ENCODE peak calls at places on chromosome 1, in five cellular contexts. Z is lower lobe of right lung, G is mesothelial cell of epicardium, L is fibroblast of mammary gland, F is PC-9. O is an unnamed sample.

GRCh38 chr1:165069829-165070228 is 286.7 kb downstream of the LMX1A start:
- DNase-seq in Z (no peak), G (no peak), L (no peak), F (no peak), O (no peak)

GRCh38 chr1:146007048-146007784 is 10.8 kb upstream of the TXNIP start:
- DNase-seq in Z (no peak), G (no peak), L (peak), F (peak), O (peak)

GRCh38 chr1:110515896-110516295 is 3.1 kb downstream of the KCNA10 start:
- DNase-seq in Z (no peak), G (no peak), L (peak), F (no peak), O (no peak)

GRCh38 chr1:201791051-201791774 is 37.7 kb upstream of the IPO9 start:
- DNase-seq in Z (no peak), G (no peak), L (no peak), F (no peak), O (no peak)

GRCh38 chr1:6208723-6209660 is 3.1 kb downstream of the RNF207 start:
- DNase-seq in Z (peak), G (no peak), L (peak), F (no peak), O (no peak)

GRCh38 chr1:58780586-58781452 is 3.0 kb downstream of the JUN start:
- DNase-seq in Z (no peak), G (no peak), L (no peak), F (peak), O (no peak)

GRCh38 chr1:115340879-115341278 is 2.8 kb upstream of the NGF start:
- DNase-seq in Z (no peak), G (no peak), L (no peak), F (no peak), O (no peak)

GRCh38 chr1:85229574-85230097 is 28.8 kb upstream of the SYDE2 start:
- DNase-seq in Z (no peak), G (no peak), L (no peak), F (peak), O (no peak)

GRCh38 chr1:174940776-174941175 is 59.0 kb upstream of the CACYBP start:
- DNase-seq in Z (no peak), G (no peak), L (no peak), F (no peak), O (no peak)

GRCh38 chr1:238252033-238252802 is 361.5 kb upstream of the ZP4 start:
- DNase-seq in Z (no peak), G (no peak), L (peak), F (no peak), O (peak)

GRCh38 chr1:170691258-170691657 is 27.3 kb downstream of the PRRX1 start:
- DNase-seq in Z (no peak), G (no peak), L (no peak), F (no peak), O (no peak)

GRCh38 chr1:44347280-44347679 is 7.8 kb downstream of the ERI3 start:
- DNase-seq in Z (no peak), G (no peak), L (peak), F (no peak), O (no peak)

GRCh38 chr1:71087713-71088112 is 6.9 kb upstream of the ZRANB2 start:
- DNase-seq in Z (no peak), G (no peak), L (no peak), F (no peak), O (no peak)

GRCh38 chr1:197557302-197557701 is 218.0 kb downstream of the DENND1B start:
- DNase-seq in Z (no peak), G (no peak), L (peak), F (no peak), O (peak)

GRCh38 chr1:90494748-90495282 is 222.3 kb downstream of the BARHL2 start:
- DNase-seq in Z (no peak), G (no peak), L (no peak), F (no peak), O (no peak)

GRCh38 chr1:222622765-222623164 is 4.9 kb downstream of the MIA3 start:
- DNase-seq in Z (no peak), G (no peak), L (no peak), F (no peak), O (no peak)

GRCh38 chr1:153771241-153771640 is 4.0 kb upstream of the SLC27A3 start:
- DNase-seq in Z (no peak), G (no peak), L (peak), F (no peak), O (no peak)

GRCh38 chr1:23216771-23217420 is 406 bp downstream of the HTR1D start:
- DNase-seq in Z (no peak), G (peak), L (no peak), F (no peak), O (no peak)

GRCh38 chr1:171654705-171655214 is 2.3 kb upstream of the MYOC start:
- DNase-seq in Z (no peak), G (no peak), L (peak), F (no peak), O (no peak)

GRCh38 chr1:231550448-231550781 is 21.9 kb downstream of the TSNAX start:
- DNase-seq in Z (no peak), G (no peak), L (peak), F (no peak), O (no peak)

GRCh38 chr1:36094621-36095061 is 5.9 kb downstream of the ADPRS start:
- DNase-seq in Z (no peak), G (no peak), L (peak), F (no peak), O (no peak)

GRCh38 chr1:206898089-206898908 is 1.1 kb downstream of the IL24 start:
- DNase-seq in Z (no peak), G (no peak), L (peak), F (peak), O (peak)

GRCh38 chr1:151993084-151993733 is 450 bp downstream of the S100A10 start:
- DNase-seq in Z (peak), G (no peak), L (no peak), F (no peak), O (no peak)

GRCh38 chr1:151189638-151190445 is at the start of gene VPS72:
- DNase-seq in Z (peak), G (peak), L (peak), F (peak), O (peak)

GRCh38 chr1:192831706-192832355 is 23.0 kb downstream of the RGS2 start:
- DNase-seq in Z (no peak), G (no peak), L (no peak), F (no peak), O (peak)

GRCh38 chr1:231806623-231807470 is 180.3 kb downstream of the DISC1 start:
- DNase-seq in Z (peak), G (no peak), L (peak), F (no peak), O (peak)

GRCh38 chr1:34781071-34781843 is at the start of gene GJB3:
- DNase-seq in Z (no peak), G (no peak), L (no peak), F (peak), O (no peak)

GRCh38 chr1:243345205-243345604 is 89.4 kb downstream of the SDCCAG8 start:
- DNase-seq in Z (no peak), G (no peak), L (peak), F (no peak), O (no peak)

GRCh38 chr1:247114351-247115140 is 10.4 kb upstream of the ZNF669 start:
- DNase-seq in Z (no peak), G (no peak), L (no peak), F (no peak), O (no peak)

GRCh38 chr1:7938070-7938469 is 2.6 kb downstream of the TNFRSF9 start:
- DNase-seq in Z (no peak), G (no peak), L (no peak), F (no peak), O (no peak)

GRCh38 chr1:66276229-66276628 is 257.7 kb upstream of the SGIP1 start:
- DNase-seq in Z (no peak), G (no peak), L (no peak), F (no peak), O (no peak)

GRCh38 chr1:78143152-78143551 is 97.4 kb downstream of the GIPC2 start:
- DNase-seq in Z (no peak), G (no peak), L (no peak), F (no peak), O (no peak)

GRCh38 chr1:186626969-186627368 is 53.3 kb downstream of the PTGS2 start:
- DNase-seq in Z (no peak), G (no peak), L (no peak), F (no peak), O (no peak)

GRCh38 chr1:14090531-14090930 is 390.5 kb downstream of the PRDM2 start:
- DNase-seq in Z (no peak), G (no peak), L (no peak), F (no peak), O (no peak)

GRCh38 chr1:150066328-150066727 is 1.2 kb upstream of the VPS45 start:
- DNase-seq in Z (no peak), G (no peak), L (no peak), F (no peak), O (no peak)

GRCh38 chr1:150066838-150067183 is 765 bp upstream of the VPS45 start:
- DNase-seq in Z (peak), G (peak), L (no peak), F (no peak), O (no peak)

GRCh38 chr1:150069923-150070322 is 2.3 kb downstream of the VPS45 start:
- DNase-seq in Z (no peak), G (no peak), L (no peak), F (no peak), O (no peak)

GRCh38 chr1:150065184-150065871 is 2.2 kb upstream of the VPS45 start:
- DNase-seq in Z (no peak), G (no peak), L (peak), F (no peak), O (no peak)

DNA sequence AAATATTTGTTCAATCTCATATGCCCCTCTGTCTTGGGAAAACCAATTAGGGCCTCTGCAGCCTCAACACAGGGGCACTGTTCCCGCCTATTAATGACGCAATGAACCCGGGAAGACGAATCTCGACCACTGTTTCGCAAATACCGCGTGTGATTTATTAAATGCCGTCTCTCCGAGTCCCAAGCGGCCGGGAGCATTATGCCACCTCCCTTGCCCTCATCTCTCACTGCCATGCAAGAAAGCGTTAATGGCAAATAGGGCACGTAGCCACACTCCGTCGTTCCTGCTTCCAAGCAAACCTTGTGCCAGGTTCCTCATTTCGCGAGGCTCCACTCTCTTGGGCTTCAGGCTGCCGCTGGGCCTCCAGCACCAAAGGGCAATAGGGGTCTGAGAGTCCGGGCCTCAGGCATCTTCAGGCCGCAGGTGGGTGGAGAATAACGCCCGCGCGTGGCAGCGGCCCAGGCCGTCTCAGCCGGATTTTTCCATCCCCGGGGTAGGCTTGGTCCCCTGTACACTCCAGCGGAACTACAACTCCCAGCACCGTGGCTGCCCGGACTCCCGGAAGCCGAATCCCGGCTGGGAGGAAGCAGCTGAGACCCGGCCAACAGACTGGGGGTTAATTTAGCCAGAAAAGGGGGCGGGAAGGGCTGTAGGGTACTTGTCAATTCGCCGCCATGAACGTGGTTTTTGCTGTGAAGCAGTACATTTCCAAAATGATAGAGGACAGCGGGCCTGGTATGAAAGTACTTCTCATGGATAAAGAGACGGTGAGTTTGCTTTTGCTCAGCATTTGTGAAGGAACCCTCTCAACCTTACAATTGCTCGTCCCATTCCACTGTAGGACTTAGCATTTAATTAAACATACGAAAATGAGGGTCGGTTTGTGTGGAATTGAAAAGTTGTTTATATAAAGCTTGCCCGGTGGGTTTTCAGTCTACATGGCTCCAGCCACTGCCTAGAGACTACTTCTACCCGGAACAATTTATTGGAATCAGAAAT is at the start of gene VPS45:
- DNase-seq in Z (peak), G (peak), L (peak), F (peak), O (peak)
- TF ChIP-seq CTCF in Z (no peak), G (no peak), L (no peak), F (no peak), O (no peak)

DNA sequence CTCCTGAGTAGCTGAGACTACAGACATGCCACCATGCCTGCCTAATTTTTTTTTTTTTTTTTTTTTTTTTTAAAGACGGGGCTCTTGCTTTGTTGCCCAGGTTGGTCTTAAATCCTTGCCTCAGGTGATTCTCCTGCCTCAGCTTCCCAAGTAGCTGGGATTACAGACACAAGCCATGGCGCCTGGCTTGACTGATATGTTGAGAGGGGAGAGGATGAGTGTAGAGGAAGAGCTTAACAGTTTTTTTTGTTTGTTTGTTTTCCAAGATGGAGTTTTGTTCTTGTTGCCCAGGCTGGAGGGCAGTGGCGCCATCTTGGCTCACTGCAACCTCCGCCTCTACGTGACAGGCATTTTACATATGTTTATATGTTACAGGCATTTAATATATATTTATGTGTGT is 2.5 kb downstream of the SRP9 start:
- DNase-seq in Z (no peak), G (no peak), L (no peak), F (no peak), O (no peak)
- TF ChIP-seq CTCF in Z (no peak), G (no peak), L (no peak), F (no peak), O (no peak)

DNA sequence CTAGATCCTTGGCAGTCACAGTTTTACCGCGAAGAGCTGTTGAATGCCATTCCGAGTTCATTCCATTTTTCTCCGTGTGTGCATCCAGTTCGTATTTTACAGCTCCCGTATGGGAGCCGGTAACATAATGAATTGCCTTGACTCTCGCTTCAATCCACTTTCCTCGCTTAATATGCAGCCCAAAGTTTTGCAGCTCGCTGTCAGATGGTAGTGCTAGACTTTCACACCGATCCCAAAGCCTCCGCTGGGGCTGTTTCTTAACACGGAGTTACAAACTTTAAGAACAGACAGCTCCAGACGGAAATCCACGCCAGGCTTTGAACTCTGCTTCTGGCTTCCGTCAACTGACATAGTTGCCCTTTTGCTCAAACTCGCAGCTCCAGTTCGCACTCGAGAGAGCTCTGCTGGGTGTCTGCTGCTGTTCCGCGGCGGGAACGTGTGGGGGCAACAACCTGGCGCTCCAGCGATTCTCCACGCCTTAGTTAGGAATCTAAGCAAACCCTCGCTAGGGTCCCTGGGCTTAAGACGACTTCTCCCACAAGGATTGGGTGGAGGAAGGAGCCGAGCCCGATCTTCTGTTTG is 3.5 kb upstream of the ARID1A start:
- DNase-seq in Z (peak), G (peak), L (peak), F (peak), O (peak)
- TF ChIP-seq CTCF in Z (peak), G (no peak), L (no peak), F (no peak), O (peak)

GRCh38 chr1:203507836-203508235 is 13.9 kb downstream of the OPTC start:
- DNase-seq in Z (no peak), G (no peak), L (no peak), F (no peak), O (no peak)

GRCh38 chr1:203505526-203506189 is 11.7 kb downstream of the OPTC start:
- DNase-seq in Z (no peak), G (no peak), L (no peak), F (no peak), O (no peak)

GRCh38 chr1:203506821-203507220 is 12.9 kb downstream of the OPTC start:
- DNase-seq in Z (no peak), G (no peak), L (no peak), F (no peak), O (no peak)

GRCh38 chr1:203507227-203507626 is 13.3 kb downstream of the OPTC start:
- DNase-seq in Z (no peak), G (no peak), L (peak), F (no peak), O (no peak)

DNA sequence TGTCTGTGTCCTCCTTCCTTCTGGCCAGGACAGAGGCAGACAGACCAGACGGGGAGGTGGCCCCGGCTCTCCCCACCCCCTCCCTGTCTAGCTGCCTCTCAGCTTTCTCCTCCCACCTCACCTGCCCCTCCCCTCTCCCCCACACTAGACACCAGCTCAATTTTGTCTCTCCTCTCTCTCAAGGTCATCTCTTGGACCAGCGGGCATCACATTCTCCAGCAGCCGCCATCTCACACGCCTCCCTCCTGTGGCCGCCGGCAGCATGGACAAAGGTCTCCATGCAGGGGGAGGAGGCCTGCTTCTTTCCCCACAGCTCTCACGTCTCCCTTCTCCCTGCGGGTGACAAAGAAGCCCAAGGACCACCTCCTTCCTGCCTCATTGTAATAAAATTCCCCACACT is 14.5 kb downstream of the OPTC start:
- DNase-seq in Z (no peak), G (no peak), L (no peak), F (no peak), O (no peak)
- TF ChIP-seq CTCF in Z (no peak), G (no peak), L (no peak), F (no peak), O (peak)

O was measured in brain microvascular endothelial cell.